ENCODE peak calls at places on chromosomes 7 and 10, in seven cellular contexts. D is SK-N-SH, N is PC-3, B is neural progenitor cell, T is MM.1S, F is GM23248, V is GM23338. M is an unnamed sample.

GRCh38 chr7:29194594-29195417 is at the start of gene CHN2:
- DNase-seq in V (peak; percentile 85), F (peak; percentile 52), D (peak; percentile 90), N (peak; percentile 47), T (peak; percentile 76), B (peak; percentile 84), M (no peak)

GRCh38 chr7:130374507-130374906 is 5.8 kb upstream of the CPA1 start:
- DNase-seq in D (no peak), N (no peak), B (no peak), F (no peak), T (no peak), V (no peak), M (no peak)

GRCh38 chr7:142168746-142169145 is 57.2 kb downstream of the MGAM2 start:
- DNase-seq in N (peak; percentile 27), F (peak; percentile 50), D (no peak), B (peak; percentile 15), V (no peak), T (peak; percentile 37), M (no peak)

GRCh38 chr7:113918946-113919345 is at the start of gene PPP1R3A:
- DNase-seq in T (no peak), F (no peak), N (no peak), D (no peak), B (no peak), V (peak; percentile 35), M (no peak)

GRCh38 chr7:128887169-128888038 is 23.1 kb downstream of the KCP start:
- DNase-seq in T (no peak), V (no peak), N (no peak), B (no peak), F (no peak), D (no peak), M (no peak)

GRCh38 chr10:97640868-97641811 is 669 bp downstream of the PI4K2A start:
- DNase-seq in F (peak; percentile 91), V (peak; percentile 69), T (peak; percentile 25), N (no peak), B (peak; percentile 70), D (peak; percentile 73), M (peak; percentile 47)

GRCh38 chr10:17171131-17171530 is 30.3 kb downstream of the TRDMT1 start:
- DNase-seq in N (no peak), F (no peak), T (no peak), B (peak; percentile 83), V (peak; percentile 8), D (no peak), M (no peak)

GRCh38 chr7:84200859-84201258 is 6.3 kb upstream of the SEMA3A start:
- DNase-seq in D (no peak), T (no peak), N (peak; percentile 67), F (peak; percentile 28), V (peak; percentile 43), B (peak; percentile 27), M (no peak)

GRCh38 chr7:129160161-129160911 is 15.8 kb downstream of the TSPAN33 start:
- DNase-seq in D (peak; percentile 85), T (peak; percentile 46), N (no peak), F (no peak), B (peak; percentile 87), V (peak; percentile 50), M (peak; percentile 68)

GRCh38 chr7:20152057-20152456 is 65.1 kb downstream of the MACC1 start:
- DNase-seq in V (no peak), D (no peak), N (no peak), F (no peak), T (no peak), B (no peak), M (no peak)

GRCh38 chr7:55343002-55343781 is 21.9 kb upstream of the LANCL2 start:
- DNase-seq in V (no peak), B (no peak), N (no peak), F (no peak), T (no peak), D (no peak), M (no peak)

GRCh38 chr7:155846156-155846555 is 33.9 kb upstream of the SHH start:
- DNase-seq in F (no peak), V (no peak), N (no peak), T (peak; percentile 3), B (no peak), D (no peak), M (no peak)

GRCh38 chr10:12730809-12731519 is 270.5 kb downstream of the CCDC3 start:
- DNase-seq in D (no peak), T (peak; percentile 9), N (no peak), V (no peak), B (no peak), F (peak; percentile 63), M (no peak)

GRCh38 chr10:93820434-93820833 is 62.7 kb downstream of the LGI1 start:
- DNase-seq in D (no peak), N (peak; percentile 33), T (no peak), V (no peak), F (peak; percentile 13), B (no peak), M (no peak)

GRCh38 chr10:65325913-65326312 is 1599.9 kb upstream of the LRRTM3 start:
- DNase-seq in F (no peak), D (no peak), V (peak; percentile 74), N (no peak), B (peak; percentile 62), T (no peak), M (no peak)

GRCh38 chr10:121411006-121411405 is 187.2 kb downstream of the FGFR2 start:
- DNase-seq in N (no peak), V (no peak), B (no peak), D (no peak), T (no peak), F (no peak), M (no peak)

GRCh38 chr10:63573068-63573697 is 52.0 kb downstream of the REEP3 start:
- DNase-seq in D (peak; percentile 33), N (no peak), V (no peak), T (peak; percentile 70), B (no peak), F (peak; percentile 14), M (no peak)

GRCh38 chr7:28958235-28958945 is at the start of gene TRIL:
- DNase-seq in N (no peak), T (no peak), B (peak; percentile 93), V (peak; percentile 79), D (peak; percentile 91), F (peak; percentile 77), M (no peak)

GRCh38 chr10:60098676-60099601 is 192.6 kb upstream of the CCDC6 start:
- DNase-seq in N (peak; percentile 62), T (no peak), F (peak; percentile 8), D (peak; percentile 20), V (peak; percentile 61), B (peak; percentile 4), M (peak; percentile 25)

GRCh38 chr10:131556061-131556896 is 244.8 kb upstream of the TCERG1L start:
- DNase-seq in N (no peak), F (no peak), T (no peak), B (no peak), V (no peak), D (no peak), M (no peak)

GRCh38 chr7:47884675-47885074 is 63.6 kb downstream of the PKD1L1 start:
- DNase-seq in T (no peak), B (no peak), F (no peak), V (no peak), N (no peak), D (no peak), M (no peak)

DNA sequence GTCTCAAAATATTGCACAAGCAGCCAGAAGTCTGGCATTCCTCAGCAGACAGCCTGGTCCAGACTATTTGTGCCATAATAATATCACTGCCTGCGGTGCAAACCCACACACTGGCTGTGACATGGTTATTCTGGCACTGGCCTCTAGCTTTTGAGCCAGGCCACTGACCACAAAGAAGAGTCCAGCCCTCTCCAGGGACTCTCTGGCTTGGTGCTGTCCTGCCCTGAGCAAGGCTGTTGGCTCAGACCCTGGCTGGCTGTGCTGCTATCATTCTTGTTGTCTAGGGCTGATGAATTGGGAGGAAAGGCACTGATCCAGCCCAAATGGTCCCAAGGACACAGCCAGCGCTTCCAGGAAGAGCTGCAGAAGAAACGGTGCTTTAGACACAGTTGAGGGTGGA is 80.9 kb downstream of the TMEM130 start:
- DNase-seq in T (no peak), N (no peak), D (no peak), V (no peak), F (peak; percentile 19), B (no peak), M (no peak)
- TF ChIP-seq EZH2phosphoT487 in T (no peak), N (no peak), D (no peak), V (no peak), F (no peak), B (no peak), M (no peak)

GRCh38 chr7:150407588-150408392 is 28.7 kb downstream of the ZNF775 start:
- DNase-seq in D (no peak), B (no peak), T (no peak), V (no peak), N (no peak), F (no peak), M (no peak)

GRCh38 chr7:150405584-150406310 is 26.6 kb downstream of the ZNF775 start:
- DNase-seq in F (peak; percentile 62), V (peak; percentile 78), D (peak; percentile 85), B (peak; percentile 78), N (no peak), T (peak; percentile 78), M (peak; percentile 64)

GRCh38 chr7:150406565-150407421 is 27.7 kb downstream of the ZNF775 start:
- DNase-seq in T (peak; percentile 97), D (no peak), V (no peak), N (no peak), B (no peak), F (peak; percentile 27), M (peak; percentile 78)

GRCh38 chr7:150404785-150405583 is 25.9 kb downstream of the ZNF775 start:
- DNase-seq in T (peak; percentile 97), B (peak; percentile 95), N (peak; percentile 73), D (peak; percentile 100), F (peak; percentile 93), V (peak; percentile 93), M (peak; percentile 90)

GRCh38 chr7:150406311-150406564 is 27.1 kb downstream of the ZNF775 start:
- DNase-seq in V (no peak), N (no peak), B (no peak), T (peak; percentile 59), F (no peak), D (no peak), M (peak; percentile 27)
- H3K4me3 ChIP-seq in V (peak overlapping the region; percentile 75), N (no peak overlapping the region), B (peak overlapping the region; percentile 74), T (peak overlapping the region; percentile 70), F (peak overlapping the region; percentile 82), D (peak overlapping the region; percentile 74), M (peak overlapping the region; percentile 80)

GRCh38 chr10:30803058-30803457 is 173.5 kb upstream of the LYZL2 start:
- DNase-seq in V (no peak), B (no peak), F (no peak), T (no peak), N (no peak), D (no peak), M (no peak)
- H3K27ac ChIP-seq in V (no peak overlapping the region), B (no peak overlapping the region), F (no peak overlapping the region), T (no peak overlapping the region), N (no peak overlapping the region), D (no peak overlapping the region), M (no peak overlapping the region)

DNA sequence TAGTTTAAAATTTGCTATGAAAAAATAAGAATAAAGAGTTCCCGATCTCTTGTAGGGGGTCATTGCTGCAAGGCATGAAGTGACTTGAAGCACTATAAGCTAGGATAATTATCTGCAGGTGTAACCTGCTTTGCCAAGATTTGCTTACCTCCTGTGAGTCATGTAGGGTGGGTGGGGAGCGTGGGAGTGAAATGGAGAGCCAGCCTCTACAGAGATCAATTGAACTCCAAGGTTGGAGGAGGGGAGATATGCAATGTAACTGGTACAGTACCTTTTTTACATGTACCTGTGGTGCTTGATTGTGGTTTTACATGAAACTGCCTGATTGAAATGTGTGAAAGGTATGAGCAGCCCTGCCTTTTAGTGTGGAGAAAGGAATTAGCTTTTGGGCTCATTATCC is 138.4 kb upstream of the GRB10 start:
- DNase-seq in D (no peak), N (peak; percentile 82), V (no peak), B (no peak), T (no peak), F (no peak), M (no peak)
- TF ChIP-seq EZH2phosphoT487 in D (no peak), N (no peak), V (no peak), B (no peak), T (no peak), F (no peak), M (no peak)

GRCh38 chr10:88989423-88989822 is 1.2 kb upstream of the FAS start:
- DNase-seq in V (no peak), N (no peak), T (no peak), D (no peak), F (no peak), B (no peak), M (peak; percentile 35)
- H3K4me3 ChIP-seq in V (peak overlapping the region; percentile 77), N (peak overlapping the region; percentile 81), T (no peak overlapping the region), D (peak overlapping the region; percentile 77), F (peak overlapping the region; percentile 90), B (no peak overlapping the region), M (peak overlapping the region; percentile 84)

M was measured in OCI-LY7.